ENCODE peak calls at places on chromosomes 2 and 18, in four cellular contexts. Y is HCT116, D is fibroblast of lung, C is mesenchymal stem cell. S is an unnamed sample. For H3K4me1, the result is how much of the 10 kb centered on the place peaks cover.

GRCh38 chr2:210577263-210578071 is 21.1 kb downstream of the CPS1 start:
- DNase-seq in D (peak), C (peak), Y (peak), S (no peak)

GRCh38 chr18:31830686-31831085 is 70.0 kb upstream of the SLC25A52 start:
- DNase-seq in D (no peak), Y (no peak), C (no peak), S (no peak)

GRCh38 chr18:43780782-43781340 is 503.6 kb upstream of the SYT4 start:
- DNase-seq in D (peak), Y (no peak), C (peak), S (no peak)

GRCh38 chr2:226661789-226662545 is 137.7 kb downstream of the IRS1 start:
- DNase-seq in D (peak), Y (peak), C (peak), S (no peak)

GRCh38 chr2:136920652-136921333 is 155.4 kb downstream of the THSD7B start:
- DNase-seq in D (no peak), Y (no peak), C (no peak), S (no peak)

GRCh38 chr2:101985101-101985792 is 6.5 kb upstream of the IL1R2 start:
- DNase-seq in C (no peak), D (no peak), Y (no peak), S (no peak)

GRCh38 chr2:96547203-96547641 is 10.7 kb downstream of the ARID5A start:
- DNase-seq in D (no peak), Y (no peak), C (no peak), S (no peak)

GRCh38 chr2:156319811-156320490 is 12.6 kb downstream of the NR4A2 start:
- DNase-seq in D (no peak), C (peak), Y (no peak), S (no peak)

GRCh38 chr2:10272464-10272863 is 30.2 kb upstream of the HPCAL1 start:
- DNase-seq in C (no peak), Y (no peak), D (no peak), S (peak)

DNA sequence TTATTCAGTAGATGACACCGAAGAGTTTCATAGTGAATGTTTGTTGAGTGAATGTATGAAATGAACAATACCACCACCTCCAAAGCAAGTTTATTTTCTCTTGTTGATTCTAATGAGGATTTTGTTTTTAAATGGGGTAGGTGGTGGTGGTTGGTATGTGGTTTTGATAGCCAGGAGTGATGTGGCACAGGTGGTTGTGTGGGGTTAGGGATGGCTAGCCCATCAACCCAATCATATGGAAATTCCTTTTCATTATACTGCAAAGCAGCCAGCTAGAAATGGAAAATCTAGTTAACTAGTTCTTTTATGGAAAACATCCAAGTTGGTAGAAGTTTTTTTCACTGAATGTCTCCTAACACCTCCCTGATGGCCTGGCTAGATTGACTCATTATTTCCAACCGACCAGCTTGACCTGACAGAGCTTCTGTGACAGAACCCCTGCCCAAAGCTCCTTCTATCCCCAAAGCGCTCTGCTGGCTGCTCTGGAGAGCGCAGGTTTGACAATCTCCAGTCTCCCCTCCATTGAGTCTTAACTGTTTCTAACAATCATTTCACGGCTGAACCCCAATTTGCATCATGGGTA is 376.9 kb downstream of the MTX2 start:
- DNase-seq in Y (no peak), D (no peak), C (no peak), S (no peak)
- H3K27ac ChIP-seq in Y (no peak), D (no peak), C (no peak), S (no peak)

GRCh38 chr2:58429285-58429874 is 188.3 kb upstream of the FANCL start:
- DNase-seq in C (peak), Y (no peak), D (no peak), S (no peak)
- H3K4me3 ChIP-seq in C (no peak), Y (no peak), D (no peak), S (peak)

GRCh38 chr2:127628767-127629614 is 17.0 kb upstream of the GPR17 start:
- DNase-seq in Y (no peak), D (no peak), C (no peak), S (no peak)

GRCh38 chr2:127630409-127631183 is 15.4 kb upstream of the GPR17 start:
- DNase-seq in D (no peak), Y (no peak), C (no peak), S (no peak)

GRCh38 chr2:127631184-127631996 is 14.6 kb upstream of the GPR17 start:
- DNase-seq in D (no peak), C (no peak), Y (no peak), S (no peak)

GRCh38 chr2:127627740-127628571 is 18.0 kb upstream of the GPR17 start:
- DNase-seq in Y (no peak), C (no peak), D (no peak), S (no peak)

GRCh38 chr2:127629637-127630036 is 16.3 kb upstream of the GPR17 start:
- DNase-seq in Y (no peak), C (no peak), D (no peak), S (no peak)
- H3K4me1 ChIP-seq in Y (under half), C (under half), D (under half), S (under half)

DNA sequence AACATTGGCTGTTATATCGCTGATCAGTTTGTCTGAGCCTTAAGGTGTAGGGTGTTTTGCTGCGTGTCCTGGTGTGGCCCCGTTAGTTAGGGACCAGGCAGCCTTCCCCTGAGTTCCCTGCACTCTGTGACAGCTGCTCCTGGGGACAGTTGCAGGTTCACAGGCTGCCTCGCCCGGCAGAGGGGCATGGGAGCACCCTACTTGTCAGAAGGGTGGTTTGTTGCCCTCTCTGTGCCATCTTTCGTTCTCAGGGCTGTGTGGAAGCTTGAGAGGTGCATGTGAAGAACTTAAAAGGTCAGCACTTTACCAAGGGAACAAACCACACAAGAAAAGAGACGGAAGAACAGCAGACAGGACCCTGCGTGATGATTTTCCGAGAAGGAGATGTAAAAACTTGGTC is 159.6 kb downstream of the LDLRAD4 start:
- DNase-seq in Y (no peak), C (no peak), D (no peak), S (no peak)
- H3K27ac ChIP-seq in Y (no peak), C (no peak), D (no peak), S (no peak)

GRCh38 chr2:230793573-230794359 is 71.0 kb upstream of the ITM2C start:
- DNase-seq in Y (peak), C (peak), D (peak), S (no peak)
- H3K4me3 ChIP-seq in Y (peak), C (no peak), D (no peak), S (peak)

GRCh38 chr18:26869640-26870039 is 4.1 kb upstream of the AQP4 start:
- DNase-seq in D (no peak), C (no peak), Y (no peak), S (no peak)
- H3K4me1 ChIP-seq in D (under half), C (under half), Y (under half), S (under half)

GRCh38 chr2:60532421-60532820 is 21.0 kb downstream of the BCL11A start:
- DNase-seq in C (no peak), D (no peak), Y (no peak), S (no peak)
- H3K27ac ChIP-seq in C (no peak), D (no peak), Y (no peak), S (no peak)

GRCh38 chr18:62506495-62507143 is 16.2 kb upstream of the ZCCHC2 start:
- DNase-seq in C (peak), Y (no peak), D (no peak), S (no peak)
- H3K4me3 ChIP-seq in C (no peak), Y (no peak), D (peak), S (peak)

GRCh38 chr18:10528439-10528838 is 2.6 kb downstream of the NAPG start:
- DNase-seq in C (no peak), D (no peak), Y (no peak), S (no peak)

GRCh38 chr18:10526211-10526949 is 553 bp downstream of the NAPG start:
- DNase-seq in Y (no peak), D (peak), C (peak), S (peak)

GRCh38 chr18:10523544-10523943 is 2.3 kb upstream of the NAPG start:
- DNase-seq in D (no peak), Y (no peak), C (no peak), S (no peak)

GRCh38 chr18:10524507-10525425 is 1.1 kb upstream of the NAPG start:
- DNase-seq in D (peak), C (peak), Y (no peak), S (no peak)

GRCh38 chr18:10525563-10526210 is at the start of gene NAPG:
- DNase-seq in C (peak), Y (peak), D (peak), S (peak)
- H3K4me1 ChIP-seq in C (under half), Y (under half), D (under half), S (under half)

GRCh38 chr2:233556756-233557736 is 9.5 kb downstream of the USP40 start:
- DNase-seq in C (peak), Y (no peak), D (peak), S (no peak)
- H3K27ac ChIP-seq in C (peak), Y (peak), D (peak), S (no peak)